ENCODE peak calls at places on chromosomes 7 and 10, in eight cellular contexts. M is IMR-90; I is epithelial cell of esophagus; B is stomach; Z is NB4; O is AG04449; L is GM23338; U is CD8-positive, alpha-beta T cell. W is an unnamed sample.

GRCh38 chr7:90596745-90597526 is 815 bp downstream of the CDK14 start:
- DNase-seq in M (peak; percentile 48), I (peak; percentile 41), B (no peak), Z (peak; percentile 63), O (no peak), L (peak; percentile 39), U (no peak), W (no peak)

GRCh38 chr10:30813872-30814471 is 184.4 kb upstream of the LYZL2 start:
- DNase-seq in M (peak; percentile 85), I (peak; percentile 60), B (no peak), Z (no peak), O (no peak), L (no peak), U (no peak), W (no peak)

GRCh38 chr7:33873981-33874750 is 31.2 kb upstream of the BMPER start:
- DNase-seq in M (peak; percentile 81), I (peak; percentile 83), B (no peak), Z (no peak), O (no peak), L (no peak), U (no peak), W (no peak)

GRCh38 chr7:116101709-116102108 is 71.1 kb upstream of the TFEC start:
- DNase-seq in M (peak; percentile 65), I (peak; percentile 38), B (no peak), Z (no peak), O (peak; percentile 5), L (no peak), U (no peak), W (no peak)

GRCh38 chr10:44908071-44908709 is 2.9 kb upstream of the TMEM72 start:
- DNase-seq in M (peak; percentile 59), I (no peak), B (no peak), Z (no peak), O (no peak), L (peak; percentile 54), U (no peak), W (no peak)

GRCh38 chr7:148264933-148265557 is 325.5 kb upstream of the C7orf33 start:
- DNase-seq in M (peak; percentile 13), I (peak; percentile 65), B (no peak), Z (peak; percentile 58), O (no peak), L (peak; percentile 91), U (no peak), W (no peak)

GRCh38 chr7:139798892-139799291 is 21.1 kb upstream of the HIPK2 start:
- DNase-seq in M (no peak), I (no peak), B (no peak), Z (no peak), O (no peak), L (no peak), U (no peak), W (no peak)

GRCh38 chr7:55570939-55571338 is 1.4 kb downstream of the VOPP1 start:
- DNase-seq in M (peak; percentile 84), I (peak; percentile 80), B (no peak), Z (no peak), O (no peak), L (no peak), U (no peak), W (no peak)

GRCh38 chr7:28029036-28029435 is 151.6 kb downstream of the JAZF1 start:
- DNase-seq in M (peak; percentile 31), I (peak; percentile 22), B (no peak), Z (no peak), O (no peak), L (no peak), U (no peak), W (no peak)

GRCh38 chr10:11147723-11148122 is 130.1 kb downstream of the CELF2 start:
- DNase-seq in M (no peak), I (no peak), B (peak; percentile 35), Z (peak; percentile 76), O (no peak), L (peak; percentile 34), U (no peak), W (no peak)

GRCh38 chr10:117342638-117343037 is 32.6 kb downstream of the PDZD8 start:
- DNase-seq in M (peak; percentile 83), I (peak; percentile 48), B (no peak), Z (no peak), O (peak; percentile 59), L (no peak), U (no peak), W (no peak)

GRCh38 chr10:28987555-28988320 is 301.1 kb upstream of the LYZL1 start:
- DNase-seq in M (no peak), I (no peak), B (no peak), Z (no peak), O (no peak), L (no peak), U (no peak), W (no peak)

GRCh38 chr7:129855234-129855673 is 97.5 kb downstream of the UBE2H start:
- DNase-seq in M (peak; percentile 98), I (no peak), B (no peak), Z (no peak), O (peak; percentile 97), L (no peak), U (no peak), W (no peak)

GRCh38 chr7:5417106-5418071 is 6.2 kb downstream of the TNRC18 start:
- DNase-seq in M (peak; percentile 54), I (no peak), B (peak; percentile 71), Z (no peak), O (no peak), L (peak; percentile 41), U (no peak), W (no peak)

GRCh38 chr10:24196426-24197039 is 12.4 kb upstream of the KIAA1217 start:
- DNase-seq in M (peak; percentile 59), I (peak; percentile 77), B (peak; percentile 81), Z (peak; percentile 60), O (no peak), L (peak; percentile 92), U (peak; percentile 63), W (peak; percentile 24)

GRCh38 chr7:27367179-27367929 is 124.8 kb downstream of the EVX1 start:
- DNase-seq in M (no peak), I (no peak), B (no peak), Z (no peak), O (no peak), L (no peak), U (no peak), W (no peak)

GRCh38 chr10:126876456-126876855 is 28.8 kb upstream of the DOCK1 start:
- DNase-seq in M (no peak), I (no peak), B (no peak), Z (no peak), O (no peak), L (no peak), U (no peak), W (no peak)

GRCh38 chr10:98536551-98536950 is 89.8 kb upstream of the HPS1 start:
- DNase-seq in M (peak; percentile 3), I (peak; percentile 54), B (no peak), Z (no peak), O (peak; percentile 26), L (peak; percentile 5), U (no peak), W (no peak)

GRCh38 chr7:22855049-22855392 is 32.4 kb upstream of the TOMM7 start:
- DNase-seq in M (no peak), I (no peak), B (no peak), Z (no peak), O (no peak), L (no peak), U (no peak), W (no peak)

GRCh38 chr10:75446508-75446907 is 15.1 kb downstream of the LRMDA start:
- DNase-seq in M (no peak), I (no peak), B (no peak), Z (no peak), O (no peak), L (no peak), U (no peak), W (no peak)

GRCh38 chr7:108604685-108605077 is 35.0 kb downstream of the DNAJB9 start:
- DNase-seq in M (no peak), I (no peak), B (no peak), Z (no peak), O (no peak), L (no peak), U (no peak), W (no peak)

GRCh38 chr10:120394446-120394845 is 62.6 kb upstream of the PLPP4 start:
- DNase-seq in M (no peak), I (no peak), B (no peak), Z (no peak), O (no peak), L (no peak), U (no peak), W (no peak)

GRCh38 chr10:125116041-125116649 is 44.2 kb downstream of the CTBP2 start:
- DNase-seq in M (no peak), I (no peak), B (no peak), Z (no peak), O (no peak), L (no peak), U (no peak), W (no peak)

GRCh38 chr10:815338-816104 is 116.0 kb downstream of the LARP4B start:
- DNase-seq in M (no peak), I (no peak), B (no peak), Z (no peak), O (no peak), L (peak; percentile 62), U (no peak), W (no peak)
- TF ChIP-seq CTCF in M (no peak), I (peak; percentile 34), B (no peak), Z (no peak), O (no peak), L (peak; percentile 37), U (no peak), W (no peak)

DNA sequence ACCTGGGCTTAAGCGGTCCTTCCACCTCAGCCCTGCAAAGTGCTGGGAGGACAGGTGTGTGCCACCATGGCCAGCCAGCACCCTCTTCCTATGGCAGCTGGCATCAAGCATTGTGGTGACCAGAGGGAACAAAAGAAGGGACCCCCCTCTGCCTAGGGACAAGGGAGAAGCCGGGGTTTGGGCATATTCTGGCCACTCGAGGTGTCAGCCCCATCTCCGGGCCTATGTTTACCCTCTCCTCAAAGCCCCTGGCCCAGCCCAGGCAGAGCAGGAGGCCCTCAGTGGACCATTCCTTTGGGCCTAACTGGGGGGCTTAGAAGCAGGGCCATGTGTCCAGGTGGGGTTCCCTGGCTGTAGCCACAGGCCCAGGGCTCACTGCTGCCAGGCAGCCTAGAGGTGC is 23.9 kb downstream of the VSIR start:
- DNase-seq in M (no peak), I (no peak), B (no peak), Z (no peak), O (no peak), L (no peak), U (no peak), W (no peak)
- H3K4me3 ChIP-seq in M (no peak overlapping the region), I (no peak overlapping the region), B (no peak overlapping the region), Z (no peak overlapping the region), O (no peak overlapping the region), L (no peak overlapping the region), U (no peak overlapping the region), W (no peak overlapping the region)

GRCh38 chr10:86397120-86397519 is 30.5 kb upstream of the GRID1 start:
- DNase-seq in M (no peak), I (no peak), B (no peak), Z (no peak), O (no peak), L (no peak), U (no peak), W (no peak)
- TF ChIP-seq CTCF in M (no peak), I (no peak), B (no peak), Z (no peak), O (no peak), L (no peak), U (no peak), W (no peak)

DNA sequence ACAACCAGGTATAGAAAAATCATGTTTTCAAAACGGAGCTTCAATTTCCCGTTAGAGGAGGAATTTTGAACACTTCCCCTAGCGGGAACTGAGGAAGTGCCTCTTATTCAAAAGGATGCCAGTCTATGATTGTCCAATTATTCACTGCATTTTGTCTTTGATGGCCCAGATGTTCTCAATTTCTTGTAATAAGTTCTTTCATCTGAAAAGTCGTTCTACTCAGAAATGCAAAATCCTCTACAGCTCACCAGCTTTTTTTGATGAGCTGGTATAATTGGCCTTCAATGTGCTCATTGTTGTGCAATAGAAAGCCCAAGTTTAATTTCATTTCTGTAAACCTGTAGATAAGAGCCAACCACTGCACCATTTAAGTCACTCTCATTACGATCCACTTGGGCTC is 978.8 kb upstream of the AUTS2 start:
- DNase-seq in M (no peak), I (no peak), B (no peak), Z (no peak), O (no peak), L (no peak), U (no peak), W (no peak)
- H3K4me3 ChIP-seq in M (no peak overlapping the region), I (no peak overlapping the region), B (no peak overlapping the region), Z (no peak overlapping the region), O (no peak overlapping the region), L (no peak overlapping the region), U (no peak overlapping the region), W (no peak overlapping the region)